ENCODE peak calls at places on chromosomes 16 and 17, in nine cellular contexts. G is heart left ventricle, R is HCT116, D is stomach, P is erythroblast, S is A549, K is GM12891, J is uterus, L is ovary. I is an unnamed sample.

GRCh38 chr16:72137380-72138063 is 34.4 kb downstream of the PMFBP1 start:
- DNase-seq in S (no peak), K (no peak), J (no peak), D (no peak), L (no peak), R (no peak), P (no peak), G (no peak), I (no peak)

GRCh38 chr17:35313875-35314409 is 59.5 kb downstream of the SLFN11 start:
- DNase-seq in S (no peak), L (peak), G (peak), K (no peak), P (no peak), D (no peak), R (no peak), J (peak), I (no peak)

GRCh38 chr16:9816644-9817043 is 365.6 kb downstream of the GRIN2A start:
- DNase-seq in G (no peak), P (no peak), S (no peak), K (no peak), D (no peak), R (no peak), L (no peak), J (no peak), I (no peak)

GRCh38 chr17:307741-308507 is 44.7 kb downstream of the RPH3AL start:
- DNase-seq in J (peak), K (no peak), G (peak), D (no peak), P (no peak), L (peak), R (no peak), S (no peak), I (no peak)

GRCh38 chr16:57534881-57535658 is 1.3 kb downstream of the CCDC102A start:
- DNase-seq in L (peak), G (no peak), P (no peak), S (no peak), K (no peak), R (no peak), D (peak), J (peak), I (no peak)

GRCh38 chr16:31276600-31276999 is 16.8 kb downstream of the ITGAM start:
- DNase-seq in R (no peak), J (no peak), D (no peak), P (no peak), G (no peak), S (no peak), K (no peak), L (no peak), I (no peak)

GRCh38 chr16:72568502-72568901 is 396.5 kb upstream of the PMFBP1 start:
- DNase-seq in P (no peak), G (no peak), S (no peak), J (no peak), L (no peak), D (no peak), R (no peak), K (no peak), I (no peak)

GRCh38 chr17:4161179-4161559 is 18.2 kb downstream of the CYB5D2 start:
- DNase-seq in G (no peak), K (no peak), L (no peak), D (peak), S (peak), P (no peak), R (no peak), J (no peak), I (peak)

GRCh38 chr16:68972720-68973119 is 129.4 kb downstream of the TANGO6 start:
- DNase-seq in P (no peak), K (no peak), J (no peak), D (no peak), S (peak), R (no peak), G (no peak), L (no peak), I (no peak)

GRCh38 chr16:75529959-75530358 is 5.9 kb downstream of the CHST5 start:
- DNase-seq in D (no peak), K (no peak), R (no peak), G (no peak), L (no peak), P (no peak), J (no peak), S (no peak), I (no peak)

GRCh38 chr17:73650147-73650546 is 5.9 kb upstream of the SDK2 start:
- DNase-seq in P (no peak), J (no peak), G (no peak), K (no peak), L (no peak), S (no peak), D (no peak), R (no peak), I (no peak)

GRCh38 chr17:49435630-49436029 is 20.9 kb upstream of the PHB1 start:
- DNase-seq in R (no peak), D (no peak), K (no peak), G (no peak), S (no peak), J (no peak), P (no peak), L (no peak), I (no peak)

GRCh38 chr16:19678804-19679203 is 39.2 kb downstream of the KNOP1 start:
- DNase-seq in G (no peak), L (no peak), D (no peak), R (no peak), S (no peak), P (no peak), J (no peak), K (no peak), I (no peak)

GRCh38 chr16:31427441-31428276 is 501 bp downstream of the COX6A2 start:
- DNase-seq in L (peak), R (no peak), G (peak), D (peak), S (no peak), P (no peak), J (peak), K (no peak), I (no peak)

GRCh38 chr16:46568472-46569230 is 52.5 kb downstream of the SHCBP1 start:
- DNase-seq in S (no peak), D (no peak), L (no peak), G (no peak), J (no peak), K (no peak), R (no peak), P (no peak), I (no peak)

GRCh38 chr17:68195667-68196393 is 52.0 kb upstream of the AMZ2 start:
- DNase-seq in J (no peak), S (no peak), K (no peak), G (peak), R (no peak), P (no peak), L (no peak), D (no peak), I (no peak)

GRCh38 chr17:38674749-38675615 is at the start of gene EPOP:
- DNase-seq in D (peak), J (peak), G (peak), K (peak), L (peak), R (peak), P (peak), S (peak), I (peak)
- TF ChIP-seq POLR2A in D (no peak), J (peak), G (peak), K (no peak), L (no peak), R (no peak), P (no peak), S (peak), I (peak)

DNA sequence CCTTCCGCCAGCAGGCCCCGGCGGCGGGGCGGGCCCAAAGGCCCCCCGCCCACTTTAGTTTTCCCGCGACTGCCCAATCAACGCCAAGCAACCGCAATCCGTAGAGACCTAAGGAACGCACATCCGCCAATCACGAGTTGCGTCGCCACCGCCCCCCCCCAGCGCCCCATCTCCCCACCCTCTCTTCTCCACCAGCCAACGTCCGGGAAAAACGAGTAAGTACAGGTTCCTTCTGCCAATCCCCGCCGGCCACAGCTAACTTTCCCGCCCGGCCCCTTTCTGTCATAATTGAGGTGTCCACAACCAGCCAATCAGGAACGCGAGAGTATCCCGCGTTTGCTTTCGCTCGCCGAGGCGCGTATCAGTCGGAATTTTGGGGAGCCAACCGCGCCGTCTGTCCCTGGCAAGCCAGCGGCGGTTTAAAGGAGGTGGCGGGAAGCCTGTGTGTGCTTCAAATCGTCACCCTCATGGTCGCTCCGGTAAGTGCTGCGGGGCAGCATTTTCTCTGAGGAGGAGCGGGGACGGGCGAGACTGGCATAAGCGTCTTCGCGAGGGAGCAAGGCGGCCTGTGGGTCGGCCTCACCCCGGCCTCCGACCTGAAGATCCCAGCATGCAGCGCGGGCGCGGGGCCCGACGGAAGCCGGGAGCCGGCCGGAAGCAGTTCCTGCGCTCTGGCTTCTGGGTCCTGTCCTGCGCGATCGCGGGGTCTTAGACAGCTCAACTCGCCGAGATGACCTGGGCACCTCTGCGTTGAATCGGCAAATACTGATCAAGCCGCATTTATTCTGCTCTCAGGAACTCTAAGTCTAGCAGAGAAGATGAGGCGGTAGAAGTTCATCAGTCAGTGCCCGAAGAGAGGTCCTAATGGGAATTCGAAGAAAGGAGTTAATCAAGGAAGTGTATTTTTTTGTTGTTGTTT is at the start of gene MIS12:
- DNase-seq in J (peak), D (peak), S (peak), P (peak), L (peak), R (peak), K (peak), G (peak), I (peak)
- TF ChIP-seq POLR2A in J (peak), D (peak), S (peak), P (peak), L (peak), R (peak), K (peak), G (peak), I (peak)

GRCh38 chr17:19867094-19867653 is 562 bp downstream of the ULK2 start:
- DNase-seq in G (peak), S (peak), L (no peak), P (peak), K (peak), D (peak), R (peak), J (peak), I (peak)

GRCh38 chr17:19867654-19868395 is at the start of gene ULK2:
- DNase-seq in K (peak), L (peak), D (peak), J (peak), P (peak), S (peak), R (peak), G (peak), I (peak)
- TF ChIP-seq POLR2A in K (no peak), L (peak), D (no peak), J (peak), P (peak), S (peak), R (peak), G (peak), I (peak)

GRCh38 chr17:29710891-29711418 is 88.2 kb upstream of the CORO6 start:
- DNase-seq in K (no peak), G (no peak), S (no peak), D (no peak), J (no peak), L (no peak), R (no peak), P (peak), I (no peak)
- TF ChIP-seq POLR2A in K (no peak), G (no peak), S (no peak), D (no peak), J (no peak), L (no peak), R (no peak), P (no peak), I (no peak)

GRCh38 chr16:56279132-56279531 is 87.8 kb downstream of the GNAO1 start:
- DNase-seq in K (no peak), S (no peak), R (no peak), D (peak), L (no peak), P (no peak), J (no peak), G (no peak), I (no peak)
- TF ChIP-seq POLR2A in K (no peak), S (no peak), R (no peak), D (no peak), L (no peak), P (no peak), J (no peak), G (no peak), I (no peak)

DNA sequence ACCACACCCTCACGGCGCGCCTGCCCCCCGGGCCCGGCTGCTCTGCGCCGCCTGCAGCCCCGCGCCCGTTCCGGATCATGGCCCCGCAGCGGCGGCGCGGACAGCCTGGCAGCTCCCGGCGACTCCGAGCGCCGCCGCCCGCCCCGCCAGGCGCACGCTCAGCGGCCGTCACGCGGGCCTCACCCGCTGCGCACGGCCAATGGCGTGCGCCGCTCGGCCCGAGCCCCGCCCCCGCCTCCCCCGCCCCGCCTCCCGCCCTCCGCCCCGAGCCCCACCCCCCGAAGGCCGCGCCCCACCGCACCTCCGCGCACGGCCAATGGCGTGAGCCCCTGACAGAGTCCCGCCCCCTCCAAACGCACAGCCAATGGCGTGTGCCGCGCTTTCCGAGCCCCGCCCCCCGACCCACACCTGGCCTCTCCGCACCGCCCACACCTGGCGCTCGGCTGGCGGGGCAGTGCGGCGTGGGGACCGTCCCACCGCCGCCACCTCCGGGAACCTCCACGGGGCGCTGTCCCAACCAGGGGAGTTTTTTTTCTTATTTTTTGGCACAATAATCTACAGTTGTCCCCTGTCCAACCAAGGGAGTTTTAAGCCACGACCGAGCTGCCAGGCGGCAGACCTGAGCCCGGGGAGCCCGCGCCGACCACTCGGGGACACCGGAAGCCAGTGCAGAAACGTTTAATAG is at the start of gene PCYT2:
- DNase-seq in K (peak), L (peak), R (peak), S (peak), P (peak), D (peak), J (peak), G (peak), I (peak)
- TF ChIP-seq POLR2A in K (no peak), L (no peak), R (no peak), S (peak), P (no peak), D (no peak), J (no peak), G (no peak), I (peak)

DNA sequence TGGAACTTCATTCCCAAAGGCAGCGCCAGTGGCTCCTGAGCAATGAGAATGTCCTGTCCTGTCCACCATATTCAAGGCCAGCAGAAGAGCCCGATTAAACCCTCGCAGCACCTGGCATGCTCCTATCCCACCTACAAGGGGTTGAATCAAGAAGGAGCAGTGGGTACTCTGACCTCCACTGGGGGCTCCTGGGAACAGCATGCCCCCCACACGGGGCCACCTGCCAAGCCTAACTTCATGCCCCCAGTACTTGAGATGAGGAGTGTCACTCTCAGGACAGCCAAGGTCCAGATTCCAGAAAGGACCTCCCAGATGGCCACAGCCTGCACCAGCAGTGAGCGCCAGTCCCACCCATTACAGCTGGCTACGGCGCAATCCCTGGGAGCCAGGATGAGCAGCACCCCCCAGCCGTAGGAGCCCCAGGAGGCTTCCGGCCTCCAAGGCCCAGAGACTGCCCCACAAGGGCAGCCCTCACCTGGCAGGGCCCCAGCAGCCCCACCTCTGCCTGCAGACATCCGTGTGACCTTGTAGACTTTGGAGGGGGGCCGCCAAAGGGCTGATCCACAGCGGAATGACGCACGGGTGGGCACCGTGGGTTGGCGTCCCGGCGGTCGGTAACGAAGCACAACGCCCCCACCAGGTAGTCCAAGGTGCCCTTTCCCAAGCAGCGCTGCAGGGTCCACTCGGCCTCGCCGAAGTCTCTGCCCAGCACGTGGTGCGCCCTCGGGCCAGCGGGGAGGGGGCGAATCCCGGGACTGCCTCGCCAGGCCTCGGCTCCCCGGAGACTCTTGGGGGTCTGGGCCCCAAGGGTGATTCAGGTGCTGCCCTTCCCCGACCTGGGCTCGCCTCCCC is 1.0 kb upstream of the MPDU1 start:
- DNase-seq in P (no peak), K (no peak), J (peak), G (no peak), R (no peak), L (no peak), S (no peak), D (no peak), I (no peak)
- TF ChIP-seq POLR2A in P (no peak), K (no peak), J (no peak), G (no peak), R (no peak), L (no peak), S (no peak), D (no peak), I (no peak)

DNA sequence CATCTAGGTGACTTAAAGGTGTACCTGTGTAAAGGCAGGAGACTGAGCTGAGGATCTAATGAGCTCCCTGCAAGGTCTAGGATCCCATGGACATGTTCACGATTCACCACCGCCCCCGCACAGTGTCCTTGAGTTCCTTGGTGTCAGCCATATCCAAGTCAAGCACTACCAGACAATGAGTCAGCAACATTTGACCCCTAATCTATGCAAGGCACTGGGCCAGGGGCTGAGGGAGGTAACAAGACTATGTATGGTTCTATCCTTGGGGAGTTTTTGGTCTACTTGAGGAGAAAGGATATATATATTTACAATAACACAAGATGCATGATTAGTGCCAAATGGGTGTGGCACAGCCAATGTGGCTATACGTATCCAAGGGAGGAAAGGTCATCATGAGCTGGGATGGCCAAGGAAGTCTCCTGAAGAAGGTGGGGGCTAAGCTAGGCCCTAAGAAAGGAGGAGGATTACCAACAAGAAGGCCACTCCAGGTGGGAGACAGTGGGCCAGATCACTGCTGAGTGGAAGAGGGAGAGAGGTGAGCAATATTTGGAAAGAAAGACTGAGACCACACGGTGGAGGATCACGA is 35.0 kb downstream of the ITGB3 start:
- DNase-seq in D (no peak), R (no peak), J (no peak), P (peak), G (no peak), L (no peak), S (no peak), K (no peak), I (no peak)
- TF ChIP-seq POLR2A in D (no peak), R (no peak), J (no peak), P (no peak), G (no peak), L (no peak), S (no peak), K (no peak), I (no peak)